ENCODE peak calls at places on chromosomes 16 and 17, in five cellular contexts. T, E, J, U and A are unnamed samples.

GRCh38 chr17:5254903-5255521 is 20.4 kb upstream of the SCIMP start:
- DNase-seq in J (no peak), T (no peak), E (no peak), U (no peak), A (peak)

GRCh38 chr16:50718061-50718760 is 23.7 kb upstream of the CYLD start:
- DNase-seq in J (no peak), T (no peak), U (no peak), E (no peak), A (no peak)

GRCh38 chr17:82328994-82329507 is 4.5 kb downstream of the SECTM1 start:
- DNase-seq in T (no peak), J (no peak), E (no peak), U (no peak), A (no peak)

GRCh38 chr16:19003935-19004334 is 20.2 kb downstream of the TMC7 start:
- DNase-seq in U (no peak), J (no peak), E (no peak), T (peak), A (no peak)

GRCh38 chr17:49815761-49816281 is 27.3 kb downstream of the KAT7 start:
- DNase-seq in E (no peak), J (no peak), U (no peak), T (peak), A (no peak)

GRCh38 chr16:10694306-10694705 is 424 bp downstream of the TEKT5 start:
- DNase-seq in T (no peak), J (no peak), E (no peak), U (no peak), A (no peak)

GRCh38 chr16:85514601-85515318 is 98.4 kb upstream of the GSE1 start:
- DNase-seq in E (peak), T (peak), J (no peak), U (no peak), A (peak)

GRCh38 chr17:13410874-13411273 is 190.9 kb downstream of the HS3ST3A1 start:
- DNase-seq in J (no peak), E (no peak), U (peak), T (no peak), A (no peak)

GRCh38 chr17:36731091-36731490 is 129.7 kb downstream of the MRM1 start:
- DNase-seq in U (no peak), T (no peak), E (no peak), J (no peak), A (no peak)

GRCh38 chr16:60107920-60108319 is 1373.8 kb upstream of the GOT2 start:
- DNase-seq in U (no peak), E (no peak), J (no peak), T (no peak), A (no peak)

GRCh38 chr17:333626-334396 is 18.8 kb downstream of the RPH3AL start:
- DNase-seq in J (no peak), U (no peak), T (no peak), E (peak), A (peak)

GRCh38 chr16:89602273-89602951 is 11.0 kb upstream of the DPEP1 start:
- DNase-seq in T (peak), E (no peak), U (peak), J (peak), A (no peak)

GRCh38 chr16:1863681-1864460 is 8.1 kb downstream of the MEIOB start:
- DNase-seq in T (no peak), J (no peak), U (peak), E (no peak), A (peak)

GRCh38 chr16:48188449-48189102 is 32.8 kb upstream of the ABCC12 start:
- DNase-seq in E (no peak), T (no peak), J (no peak), U (peak), A (peak)

GRCh38 chr17:73354423-73355284 is 42.9 kb upstream of the CDC42EP4 start:
- DNase-seq in U (no peak), E (no peak), T (no peak), J (no peak), A (no peak)

GRCh38 chr17:79793924-79794304 is 3.0 kb downstream of the CBX8 start:
- DNase-seq in J (no peak), E (no peak), U (no peak), T (no peak), A (no peak)

GRCh38 chr16:871562-872330 is 71.2 kb upstream of the GNG13 start:
- DNase-seq in E (no peak), T (no peak), J (no peak), U (no peak), A (no peak)

GRCh38 chr17:81295678-81296381 is 723 bp upstream of the SLC38A10 start:
- DNase-seq in E (no peak), T (peak), J (no peak), U (peak), A (peak)